ENCODE peak calls at places on chromosomes 16 and 17, in nine cellular contexts. A is psoas muscle; R is iris pigment epithelial cell; T is activated T-helper 9 cell treated with anti-CD3 and anti-CD28 coated beads, Interleukin-2, amount 50 U/mL, for 16 hours; N is stimulated activated CD8-positive, alpha-beta memory T cell treated with anti-CD3 and anti-CD28 coated beads, Interleukin-7, amount 100 ng/mL, for 4 hours; Q is upper lobe of right lung; M is foreskin fibroblast; U is activated CD8-positive, alpha-beta T cell treated with anti-CD3 and anti-CD28 coated beads, Interleukin-2, amount 10 ng/mL, durations not matched to agents 7 days and 5 days; F is mesendoderm. P is an unnamed sample.

GRCh38 chr17:28579526-28579925 is 2.8 kb upstream of the ALDOC start:
- DNase-seq in A (no peak), R (no peak), T (no peak), N (no peak), Q (no peak), M (no peak), U (no peak), F (no peak), P (no peak)

GRCh38 chr17:38917259-38917658 is 8.2 kb upstream of the LASP1NB start:
- DNase-seq in A (no peak), R (no peak), T (no peak), N (no peak), Q (no peak), M (no peak), U (no peak), F (no peak), P (no peak)

GRCh38 chr17:5581655-5582054 is 2.7 kb downstream of the NLRP1 start:
- DNase-seq in A (no peak), R (no peak), T (no peak), N (no peak), Q (no peak), M (no peak), U (no peak), F (no peak), P (no peak)

GRCh38 chr17:67377727-67378443 is 804 bp downstream of the PITPNC1 start:
- DNase-seq in A (peak), R (peak), T (peak), N (no peak), Q (peak), M (no peak), U (peak), F (peak), P (peak)

GRCh38 chr17:205176-205538 is 23.7 kb upstream of the DOC2B start:
- DNase-seq in A (no peak), R (no peak), T (no peak), N (no peak), Q (no peak), M (no peak), U (no peak), F (no peak), P (peak)

GRCh38 chr16:30656974-30657865 is 1.0 kb upstream of the FBRS start:
- DNase-seq in A (no peak), R (no peak), T (no peak), N (no peak), Q (no peak), M (no peak), U (no peak), F (no peak), P (peak)

GRCh38 chr17:56146005-56146404 is 7.3 kb upstream of the ANKFN1 start:
- DNase-seq in A (no peak), R (no peak), T (no peak), N (no peak), Q (no peak), M (no peak), U (no peak), F (no peak), P (no peak)

GRCh38 chr17:79633154-79633553 is 22.3 kb upstream of the RBFOX3 start:
- DNase-seq in A (no peak), R (no peak), T (no peak), N (no peak), Q (peak), M (no peak), U (peak), F (no peak), P (peak)

GRCh38 chr17:82424001-82424862 is 5.8 kb upstream of the OGFOD3 start:
- DNase-seq in A (no peak), R (peak), T (peak), N (peak), Q (no peak), M (peak), U (peak), F (peak), P (no peak)

GRCh38 chr17:12078791-12079190 is 58.1 kb downstream of the MAP2K4 start:
- DNase-seq in A (no peak), R (peak), T (no peak), N (no peak), Q (no peak), M (peak), U (no peak), F (peak), P (no peak)

GRCh38 chr17:82690786-82691489 is 7.6 kb downstream of the RAB40B start:
- DNase-seq in A (peak), R (no peak), T (no peak), N (no peak), Q (no peak), M (no peak), U (no peak), F (no peak), P (no peak)

GRCh38 chr16:19835989-19836421 is 48.6 kb downstream of the GPRC5B start:
- DNase-seq in A (no peak), R (peak), T (no peak), N (no peak), Q (no peak), M (no peak), U (no peak), F (no peak), P (no peak)

GRCh38 chr16:88264641-88265285 is 118.0 kb upstream of the ZNF469 start:
- DNase-seq in A (peak), R (peak), T (peak), N (peak), Q (peak), M (peak), U (peak), F (peak), P (peak)

GRCh38 chr17:82134101-82134500 is 36.1 kb upstream of the FASN start:
- DNase-seq in A (peak), R (no peak), T (no peak), N (no peak), Q (peak), M (peak), U (no peak), F (no peak), P (no peak)

GRCh38 chr17:7330099-7331015 is 1.2 kb upstream of the NEURL4 start:
- DNase-seq in A (peak), R (peak), T (peak), N (peak), Q (peak), M (peak), U (peak), F (peak), P (peak)

GRCh38 chr16:7400117-7400890 is 67.7 kb downstream of the RBFOX1 start:
- DNase-seq in A (no peak), R (no peak), T (no peak), N (no peak), Q (no peak), M (no peak), U (no peak), F (no peak), P (no peak)

GRCh38 chr16:75929056-75929455 is 202.8 kb upstream of the CPHXL start:
- DNase-seq in A (no peak), R (no peak), T (no peak), N (no peak), Q (no peak), M (peak), U (no peak), F (no peak), P (no peak)

GRCh38 chr17:32484628-32485027 is 2.2 kb upstream of the CDK5R1 start:
- DNase-seq in A (no peak), R (no peak), T (no peak), N (no peak), Q (peak), M (no peak), U (no peak), F (no peak), P (no peak)

GRCh38 chr17:45147102-45147580 is 1.1 kb upstream of the HEXIM1 start:
- DNase-seq in A (no peak), R (no peak), T (no peak), N (no peak), Q (no peak), M (no peak), U (peak), F (no peak), P (no peak)

GRCh38 chr16:8622315-8622656 is 788 bp downstream of the METTL22 start:
- DNase-seq in A (no peak), R (no peak), T (no peak), N (no peak), Q (no peak), M (no peak), U (no peak), F (no peak), P (no peak)

GRCh38 chr16:60318486-60318885 is 1584.4 kb upstream of the GOT2 start:
- DNase-seq in A (no peak), R (no peak), T (no peak), N (no peak), Q (no peak), M (no peak), U (no peak), F (no peak), P (no peak)

GRCh38 chr16:87409153-87409552 is 17.0 kb downstream of the MAP1LC3B start:
- DNase-seq in A (no peak), R (no peak), T (no peak), N (no peak), Q (no peak), M (no peak), U (no peak), F (no peak), P (no peak)

GRCh38 chr16:705748-706188 is at the start of gene FBXL16:
- DNase-seq in A (no peak), R (no peak), T (no peak), N (no peak), Q (no peak), M (no peak), U (no peak), F (no peak), P (no peak)

GRCh38 chr16:85551319-85551978 is 61.7 kb upstream of the GSE1 start:
- DNase-seq in A (no peak), R (no peak), T (no peak), N (no peak), Q (no peak), M (no peak), U (no peak), F (no peak), P (peak)

GRCh38 chr17:35257080-35257701 is 14.3 kb downstream of the SLFN5 start:
- DNase-seq in A (no peak), R (peak), T (no peak), N (no peak), Q (no peak), M (peak), U (no peak), F (no peak), P (peak)